ENCODE peak calls at places on chromosomes 6 and 20, in nine cellular contexts. H is B cell; R is fibroblast of lung; L is ELF-1; M is COR-L47; G is HS-27A; F is activated T-helper 1 cell treated with anti-CD3 and anti-CD28 coated beads, Interleukin-2, amount 50 U/mL, for 16 hours; W is H7; X is NT2/D1. S is an unnamed sample.

GRCh38 chr6:89564752-89565427 is 73.7 kb downstream of the LYRM2 start:
- DNase-seq in H (no peak), R (no peak), L (no peak), M (peak), G (no peak), F (no peak), W (no peak), X (no peak), S (no peak)

GRCh38 chr6:53530346-53530745 is 14.6 kb downstream of the GCLC start:
- DNase-seq in H (no peak), R (no peak), L (peak), M (no peak), G (no peak), F (no peak), W (peak), X (no peak), S (peak)

GRCh38 chr20:58718121-58718563 is 25.5 kb downstream of the NPEPL1 start:
- DNase-seq in H (no peak), R (no peak), L (no peak), M (no peak), G (no peak), F (no peak), W (peak), X (no peak), S (no peak)

GRCh38 chr6:138682722-138683521 is 90.6 kb upstream of the CCDC28A start:
- DNase-seq in H (no peak), R (peak), L (peak), M (no peak), G (no peak), F (no peak), W (no peak), X (no peak), S (no peak)

GRCh38 chr6:113490356-113490755 is 366.8 kb upstream of the MARCKS start:
- DNase-seq in H (no peak), R (no peak), L (no peak), M (peak), G (no peak), F (no peak), W (no peak), X (no peak), S (no peak)

GRCh38 chr20:62808211-62808865 is 3.7 kb downstream of the OGFR start:
- DNase-seq in H (peak), R (peak), L (peak), M (peak), G (no peak), F (peak), W (peak), X (peak), S (peak)

GRCh38 chr6:34370371-34370770 is 22.1 kb downstream of the NUDT3 start:
- DNase-seq in H (no peak), R (no peak), L (no peak), M (no peak), G (no peak), F (no peak), W (no peak), X (no peak), S (no peak)

GRCh38 chr6:6003334-6004146 is 3.2 kb downstream of the NRN1 start:
- DNase-seq in H (no peak), R (no peak), L (peak), M (no peak), G (no peak), F (no peak), W (peak), X (no peak), S (peak)

GRCh38 chr6:155274533-155274932 is 10.7 kb downstream of the CLDN20 start:
- DNase-seq in H (no peak), R (peak), L (no peak), M (no peak), G (no peak), F (no peak), W (no peak), X (no peak), S (no peak)

GRCh38 chr6:33688451-33689147 is 22.9 kb downstream of the UQCC2 start:
- DNase-seq in H (no peak), R (no peak), L (no peak), M (no peak), G (no peak), F (no peak), W (no peak), X (no peak), S (no peak)

GRCh38 chr6:112279044-112279916 is 24.9 kb upstream of the LAMA4 start:
- DNase-seq in H (no peak), R (peak), L (no peak), M (no peak), G (no peak), F (no peak), W (no peak), X (no peak), S (no peak)

GRCh38 chr6:137904822-137905617 is 38.0 kb downstream of the TNFAIP3 start:
- DNase-seq in H (no peak), R (no peak), L (no peak), M (no peak), G (no peak), F (no peak), W (no peak), X (no peak), S (no peak)

GRCh38 chr20:11473971-11474370 is 443.7 kb upstream of the BTBD3 start:
- DNase-seq in H (no peak), R (no peak), L (no peak), M (no peak), G (no peak), F (no peak), W (no peak), X (no peak), S (no peak)

GRCh38 chr6:158596861-158597260 is 37.0 kb downstream of the TMEM181 start:
- DNase-seq in H (peak), R (no peak), L (no peak), M (no peak), G (no peak), F (no peak), W (no peak), X (no peak), S (no peak)

GRCh38 chr6:35903679-35904078 is 17.2 kb downstream of the SRPK1 start:
- DNase-seq in H (no peak), R (no peak), L (no peak), M (no peak), G (no peak), F (no peak), W (no peak), X (no peak), S (no peak)

GRCh38 chr20:35260426-35260825 is 17.5 kb downstream of the MMP24OS start:
- DNase-seq in H (no peak), R (no peak), L (peak), M (no peak), G (no peak), F (no peak), W (peak), X (no peak), S (no peak)

GRCh38 chr6:149566372-149567193 is at the start of gene GINM1:
- DNase-seq in H (peak), R (peak), L (peak), M (peak), G (no peak), F (peak), W (peak), X (no peak), S (peak)

GRCh38 chr20:13771853-13772453 is 12.8 kb downstream of the ESF1 start:
- DNase-seq in H (no peak), R (peak), L (no peak), M (peak), G (no peak), F (no peak), W (peak), X (no peak), S (peak)

GRCh38 chr20:44618318-44618731 is 33.2 kb downstream of the ADA start:
- DNase-seq in H (no peak), R (no peak), L (no peak), M (no peak), G (no peak), F (peak), W (no peak), X (no peak), S (no peak)

GRCh38 chr20:63541371-63541770 is 4.2 kb upstream of the PTK6 start:
- DNase-seq in H (no peak), R (no peak), L (no peak), M (no peak), G (no peak), F (no peak), W (no peak), X (no peak), S (no peak)

GRCh38 chr6:131159578-131159977 is 24.3 kb downstream of the AKAP7 start:
- DNase-seq in H (no peak), R (peak), L (no peak), M (no peak), G (no peak), F (no peak), W (no peak), X (no peak), S (no peak)

GRCh38 chr20:1215386-1216170 is 10.3 kb upstream of the RAD21L1 start:
- DNase-seq in H (no peak), R (no peak), L (no peak), M (no peak), G (no peak), F (no peak), W (no peak), X (no peak), S (no peak)

GRCh38 chr20:63354636-63355385 is 6.3 kb downstream of the CHRNA4 start:
- DNase-seq in H (no peak), R (no peak), L (no peak), M (no peak), G (no peak), F (no peak), W (no peak), X (no peak), S (no peak)

GRCh38 chr6:3228046-3228671 is 706 bp upstream of the TUBB2B start:
- DNase-seq in H (no peak), R (no peak), L (peak), M (peak), G (no peak), F (no peak), W (peak), X (no peak), S (peak)

GRCh38 chr6:28117386-28118050 is 6.9 kb upstream of the ZSCAN16 start:
- DNase-seq in H (no peak), R (no peak), L (no peak), M (no peak), G (no peak), F (no peak), W (no peak), X (no peak), S (no peak)

GRCh38 chr20:56995635-56996075 is 270.8 kb downstream of the BMP7 start:
- DNase-seq in H (no peak), R (no peak), L (peak), M (no peak), G (no peak), F (no peak), W (peak), X (no peak), S (peak)

GRCh38 chr6:3022765-3023662 is 23.3 kb downstream of the NQO2 start:
- DNase-seq in H (no peak), R (no peak), L (peak), M (no peak), G (no peak), F (no peak), W (peak), X (no peak), S (peak)

GRCh38 chr20:9613871-9614270 is 99.5 kb downstream of the LAMP5 start:
- DNase-seq in H (no peak), R (no peak), L (no peak), M (no peak), G (no peak), F (no peak), W (no peak), X (no peak), S (no peak)

GRCh38 chr6:161694995-161695394 is 421.1 kb upstream of the AGPAT4 start:
- DNase-seq in H (no peak), R (peak), L (peak), M (no peak), G (no peak), F (no peak), W (peak), X (peak), S (peak)

GRCh38 chr6:15798856-15799255 is 136.0 kb upstream of the DTNBP1 start:
- DNase-seq in H (no peak), R (no peak), L (no peak), M (no peak), G (no peak), F (no peak), W (no peak), X (no peak), S (no peak)

GRCh38 chr6:121437861-121438651 is 2.6 kb downstream of the GJA1 start:
- DNase-seq in H (no peak), R (peak), L (peak), M (no peak), G (peak), F (no peak), W (peak), X (peak), S (peak)

GRCh38 chr6:135280375-135281136 is 99.4 kb downstream of the MYB start:
- DNase-seq in H (no peak), R (peak), L (no peak), M (peak), G (no peak), F (no peak), W (no peak), X (no peak), S (no peak)

GRCh38 chr20:52150440-52151258 is 40.9 kb downstream of the ZFP64 start:
- DNase-seq in H (no peak), R (peak), L (no peak), M (no peak), G (peak), F (no peak), W (peak), X (peak), S (peak)